ENCODE peak calls at places on chromosomes 2 and 18, in five cellular contexts. T is K562, N is GM12878, Y is GM23338, U is HepG2. L is an unnamed sample.

GRCh38 chr2:16277117-16277516 is 336.8 kb downstream of the MYCN start:
- DNase-seq in T (no peak), N (no peak), Y (no peak), U (no peak), L (no peak)

GRCh38 chr2:229492034-229492433 is 220.9 kb upstream of the PID1 start:
- DNase-seq in T (no peak), N (no peak), Y (no peak), U (no peak), L (no peak)

GRCh38 chr2:101387151-101387807 is at the start of gene CREG2:
- DNase-seq in T (peak; percentile 44), N (no peak), Y (peak; percentile 85), U (peak; percentile 40), L (peak; percentile 65)

GRCh38 chr2:237235383-237236095 is 149.8 kb downstream of the COPS8 start:
- DNase-seq in T (no peak), N (no peak), Y (no peak), U (peak; percentile 12), L (no peak)

GRCh38 chr2:212227755-212228154 is 310.8 kb downstream of the ERBB4 start:
- DNase-seq in T (no peak), N (no peak), Y (peak; percentile 24), U (peak; percentile 39), L (no peak)

GRCh38 chr18:10234912-10235439 is 219.5 kb upstream of the APCDD1 start:
- DNase-seq in T (no peak), N (no peak), Y (no peak), U (no peak), L (no peak)

GRCh38 chr2:149652520-149652919 is 64.9 kb upstream of the MMADHC start:
- DNase-seq in T (no peak), N (no peak), Y (no peak), U (no peak), L (no peak)

GRCh38 chr2:55782528-55783173 is 89.0 kb upstream of the PNPT1 start:
- DNase-seq in T (peak; percentile 8), N (no peak), Y (no peak), U (no peak), L (no peak)

GRCh38 chr2:222483513-222484039 is 59.2 kb downstream of the SGPP2 start:
- DNase-seq in T (no peak), N (no peak), Y (peak; percentile 14), U (no peak), L (no peak)

GRCh38 chr2:11411768-11412448 is 54.1 kb downstream of the E2F6 start:
- DNase-seq in T (peak; percentile 61), N (no peak), Y (peak; percentile 88), U (peak; percentile 65), L (no peak)

GRCh38 chr2:8608411-8608954 is 73.4 kb upstream of the ID2 start:
- DNase-seq in T (no peak), N (peak; percentile 39), Y (no peak), U (no peak), L (no peak)

GRCh38 chr2:197873293-197873701 is 68.9 kb downstream of the PLCL1 start:
- DNase-seq in T (no peak), N (no peak), Y (peak; percentile 59), U (no peak), L (no peak)

GRCh38 chr2:16224298-16225045 is 284.1 kb downstream of the MYCN start:
- DNase-seq in T (no peak), N (no peak), Y (no peak), U (no peak), L (no peak)

GRCh38 chr2:160039166-160039903 is 23.1 kb downstream of the PLA2R1 start:
- DNase-seq in T (no peak), N (no peak), Y (no peak), U (no peak), L (peak; percentile 76)

GRCh38 chr2:36433311-36434217 is 78.0 kb downstream of the CRIM1 start:
- DNase-seq in T (no peak), N (no peak), Y (no peak), U (peak; percentile 97), L (no peak)

GRCh38 chr2:100767224-100767653 is 52.7 kb upstream of the NPAS2 start:
- DNase-seq in T (no peak), N (no peak), Y (no peak), U (no peak), L (no peak)

GRCh38 chr2:217797170-217797569 is 205.6 kb downstream of the TNS1 start:
- DNase-seq in T (no peak), N (no peak), Y (no peak), U (no peak), L (no peak)

GRCh38 chr2:239006886-239007285 is 159.0 kb downstream of the TWIST2 start:
- DNase-seq in T (no peak), N (no peak), Y (no peak), U (no peak), L (peak; percentile 26)

GRCh38 chr18:9992300-9992987 is 78.6 kb downstream of the VAPA start:
- DNase-seq in T (no peak), N (no peak), Y (no peak), U (no peak), L (no peak)

GRCh38 chr2:84878459-84878858 is 2.4 kb downstream of the TRABD2A start:
- DNase-seq in T (no peak), N (no peak), Y (no peak), U (peak; percentile 50), L (no peak)

GRCh38 chr18:32420084-32420483 is 50.6 kb downstream of the GAREM1 start:
- DNase-seq in T (no peak), N (no peak), Y (no peak), U (no peak), L (no peak)

GRCh38 chr2:12721571-12722444 is 5.1 kb downstream of the TRIB2 start:
- DNase-seq in T (no peak), N (no peak), Y (no peak), U (no peak), L (no peak)

GRCh38 chr2:33839791-33840190 is 240.7 kb upstream of the FAM98A start:
- DNase-seq in T (no peak), N (no peak), Y (no peak), U (no peak), L (no peak)

GRCh38 chr2:226767056-226767813 is 32.4 kb downstream of the IRS1 start:
- DNase-seq in T (no peak), N (no peak), Y (no peak), U (no peak), L (no peak)

GRCh38 chr18:23053756-23054457 is 81.4 kb upstream of the CABLES1 start:
- DNase-seq in T (peak; percentile 35), N (no peak), Y (peak; percentile 92), U (peak; percentile 50), L (peak; percentile 16)

GRCh38 chr2:235498556-235499305 is 4.9 kb downstream of the AGAP1 start:
- DNase-seq in T (no peak), N (no peak), Y (peak; percentile 66), U (no peak), L (no peak)

DNA sequence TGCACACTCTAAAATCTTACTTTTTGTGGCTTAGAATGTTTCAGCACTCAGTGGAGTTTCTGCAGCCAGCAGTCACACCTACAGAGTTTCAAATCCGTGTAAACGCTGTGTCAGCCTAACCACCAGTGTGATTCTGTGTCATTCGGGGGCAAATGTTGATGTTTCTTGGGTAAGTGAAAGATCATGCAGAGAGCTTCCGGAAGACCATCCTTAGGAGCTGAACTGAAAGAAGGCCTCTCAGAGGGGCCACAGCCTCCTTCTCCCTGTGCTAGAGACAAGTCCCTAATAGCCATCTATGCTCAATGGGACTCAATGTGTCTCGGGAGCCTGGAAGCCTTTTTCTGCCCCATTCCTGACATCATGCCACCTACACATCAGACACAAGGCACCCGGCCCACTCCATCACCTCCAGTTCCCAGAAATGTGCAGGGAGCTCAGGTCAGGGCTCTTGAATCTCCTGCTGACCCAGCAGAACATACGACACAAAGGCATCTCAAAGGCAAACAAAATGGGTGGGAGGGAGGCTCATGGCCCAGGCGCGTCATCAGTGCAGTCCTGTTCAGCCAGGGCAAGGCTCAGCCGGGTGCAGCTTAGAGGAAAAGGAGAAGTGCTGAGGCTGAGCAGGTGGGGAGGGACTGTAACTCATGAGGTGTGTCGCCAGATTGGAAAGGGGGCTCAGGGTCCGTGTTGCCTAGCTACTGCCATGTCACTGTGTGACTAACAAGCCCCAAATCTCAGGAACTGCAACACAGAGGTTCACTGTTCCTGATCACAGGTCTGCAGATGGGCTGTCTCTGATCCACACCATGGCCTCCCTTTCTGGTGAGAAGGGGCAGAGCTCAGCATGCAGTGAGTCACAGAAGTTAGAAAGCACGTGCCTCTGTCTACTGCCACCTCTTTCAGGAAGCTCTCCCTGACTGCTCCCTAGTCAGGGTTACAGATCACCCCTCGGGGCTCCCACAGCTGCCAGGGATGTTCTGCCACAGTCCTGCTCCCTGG is 82.0 kb downstream of the SMAD7 start:
- DNase-seq in T (no peak), N (peak; percentile 96), Y (no peak), U (peak; percentile 69), L (no peak)
- TF ChIP-seq JUNB in T (no peak), N (peak; percentile 68), Y (no peak), U (no peak), L (no peak)

GRCh38 chr18:53843113-53843512 is 381.4 kb downstream of the MBD2 start:
- DNase-seq in T (no peak), N (no peak), Y (no peak), U (no peak), L (no peak)

GRCh38 chr18:53838796-53839195 is 385.7 kb downstream of the MBD2 start:
- DNase-seq in T (no peak), N (no peak), Y (no peak), U (no peak), L (no peak)
- TF ChIP-seq JUNB in T (no peak), N (no peak), Y (no peak), U (no peak), L (no peak)

GRCh38 chr18:57050314-57050949 is 96.5 kb upstream of the BOD1L2 start:
- DNase-seq in T (no peak), N (no peak), Y (no peak), U (peak; percentile 4), L (no peak)

GRCh38 chr18:57052173-57052572 is 94.7 kb upstream of the BOD1L2 start:
- DNase-seq in T (no peak), N (no peak), Y (peak; percentile 28), U (no peak), L (no peak)

GRCh38 chr18:57052759-57053158 is 94.1 kb upstream of the BOD1L2 start:
- DNase-seq in T (no peak), N (no peak), Y (no peak), U (no peak), L (no peak)

GRCh38 chr18:57051586-57052044 is 95.3 kb upstream of the BOD1L2 start:
- DNase-seq in T (peak; percentile 67), N (peak; percentile 47), Y (no peak), U (no peak), L (no peak)

GRCh38 chr18:57051019-57051418 is 95.9 kb upstream of the BOD1L2 start:
- DNase-seq in T (no peak), N (no peak), Y (no peak), U (no peak), L (no peak)
- TF ChIP-seq JUNB in T (no peak), N (no peak), Y (no peak), U (no peak), L (no peak)

DNA sequence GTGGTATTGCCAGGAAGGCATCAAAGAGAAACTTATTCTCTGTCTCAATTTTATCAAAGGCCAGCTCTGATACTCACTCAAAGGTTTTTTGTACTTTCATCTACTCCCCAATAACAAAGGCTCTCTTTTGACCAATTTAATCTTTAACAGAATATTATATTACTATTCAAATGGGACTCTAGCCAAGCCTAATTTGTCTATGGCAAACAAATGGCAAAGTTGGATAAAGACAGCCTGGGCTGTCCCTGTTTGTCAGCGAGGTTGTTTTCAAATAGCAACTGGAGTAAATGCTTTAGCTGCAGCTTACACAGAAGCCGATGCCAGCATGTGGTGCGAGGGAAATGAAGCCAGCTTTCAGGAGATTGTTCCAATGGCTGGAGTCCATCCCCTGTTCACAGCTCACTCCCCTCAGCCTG is 80.1 kb upstream of the CTNNA2 start:
- DNase-seq in T (no peak), N (no peak), Y (peak; percentile 8), U (peak; percentile 28), L (no peak)
- TF ChIP-seq JUNB in T (no peak), N (no peak), Y (no peak), U (no peak), L (no peak)